ENCODE peak calls at places on chromosomes 4 and X, in seven cellular contexts. One of them, this sample, is unnamed.

GRCh38 chr4:7500404-7500803 is 65.7 kb upstream of the PSAPL1 start:
- DNase-seq in GM19239: no peak
- DNase-seq in NCI-H1092 treated with DMSO at 0.1 percent for 48 hours: no peak
- DNase-seq in pulmonary artery endothelial cell: no peak
- DNase-seq in fibroblast of pulmonary artery: no peak
- DNase-seq in activated CD4-positive, alpha-beta T cell treated with anti-CD3 and anti-CD28 coated beads for 48 hours: no peak
- DNase-seq in NCI-H2081: no peak
- DNase-seq in this sample: no peak

GRCh38 chr4:53100801-53101581 is 238.9 kb downstream of the RASL11B start:
- DNase-seq in GM19239: no peak
- DNase-seq in NCI-H1092 treated with DMSO at 0.1 percent for 48 hours: no peak
- DNase-seq in pulmonary artery endothelial cell: peak; percentile 75
- DNase-seq in fibroblast of pulmonary artery: peak; percentile 80
- DNase-seq in activated CD4-positive, alpha-beta T cell treated with anti-CD3 and anti-CD28 coated beads for 48 hours: no peak
- DNase-seq in NCI-H2081: no peak
- DNase-seq in this sample: no peak

GRCh38 chrX:67693928-67694327 is 150.1 kb downstream of the AR start:
- DNase-seq in GM19239: no peak
- DNase-seq in NCI-H1092 treated with DMSO at 0.1 percent for 48 hours: no peak
- DNase-seq in pulmonary artery endothelial cell: no peak
- DNase-seq in fibroblast of pulmonary artery: peak; percentile 6
- DNase-seq in activated CD4-positive, alpha-beta T cell treated with anti-CD3 and anti-CD28 coated beads for 48 hours: no peak
- DNase-seq in NCI-H2081: no peak
- DNase-seq in this sample: no peak

GRCh38 chr4:40423735-40424134 is 88.6 kb downstream of the CHRNA9 start:
- DNase-seq in GM19239: no peak
- DNase-seq in NCI-H1092 treated with DMSO at 0.1 percent for 48 hours: no peak
- DNase-seq in pulmonary artery endothelial cell: no peak
- DNase-seq in fibroblast of pulmonary artery: peak; percentile 65
- DNase-seq in activated CD4-positive, alpha-beta T cell treated with anti-CD3 and anti-CD28 coated beads for 48 hours: no peak
- DNase-seq in NCI-H2081: no peak
- DNase-seq in this sample: no peak

GRCh38 chrX:80550722-80551121 is 130.5 kb downstream of the TENT5D start:
- DNase-seq in GM19239: no peak
- DNase-seq in NCI-H1092 treated with DMSO at 0.1 percent for 48 hours: no peak
- DNase-seq in pulmonary artery endothelial cell: no peak
- DNase-seq in fibroblast of pulmonary artery: no peak
- DNase-seq in activated CD4-positive, alpha-beta T cell treated with anti-CD3 and anti-CD28 coated beads for 48 hours: no peak
- DNase-seq in NCI-H2081: no peak
- DNase-seq in this sample: no peak

GRCh38 chr4:88792268-88792781 is 94.7 kb upstream of the NAP1L5 start:
- DNase-seq in GM19239: no peak
- DNase-seq in NCI-H1092 treated with DMSO at 0.1 percent for 48 hours: no peak
- DNase-seq in pulmonary artery endothelial cell: no peak
- DNase-seq in fibroblast of pulmonary artery: peak; percentile 89
- DNase-seq in activated CD4-positive, alpha-beta T cell treated with anti-CD3 and anti-CD28 coated beads for 48 hours: no peak
- DNase-seq in NCI-H2081: no peak
- DNase-seq in this sample: no peak

GRCh38 chr4:39635023-39635422 is 3.6 kb downstream of the SMIM14 start:
- DNase-seq in GM19239: no peak
- DNase-seq in NCI-H1092 treated with DMSO at 0.1 percent for 48 hours: no peak
- DNase-seq in pulmonary artery endothelial cell: no peak
- DNase-seq in fibroblast of pulmonary artery: no peak
- DNase-seq in activated CD4-positive, alpha-beta T cell treated with anti-CD3 and anti-CD28 coated beads for 48 hours: no peak
- DNase-seq in NCI-H2081: no peak
- DNase-seq in this sample: no peak

GRCh38 chrX:51837926-51838325 is 55.5 kb upstream of the MAGED1 start:
- DNase-seq in GM19239: no peak
- DNase-seq in NCI-H1092 treated with DMSO at 0.1 percent for 48 hours: peak; percentile 22
- DNase-seq in pulmonary artery endothelial cell: no peak
- DNase-seq in fibroblast of pulmonary artery: peak; percentile 59
- DNase-seq in activated CD4-positive, alpha-beta T cell treated with anti-CD3 and anti-CD28 coated beads for 48 hours: no peak
- DNase-seq in NCI-H2081: no peak
- DNase-seq in this sample: no peak

GRCh38 chr4:140789752-140790151 is 33.6 kb upstream of the TBC1D9 start:
- DNase-seq in GM19239: peak; percentile 10
- DNase-seq in NCI-H1092 treated with DMSO at 0.1 percent for 48 hours: no peak
- DNase-seq in pulmonary artery endothelial cell: no peak
- DNase-seq in fibroblast of pulmonary artery: peak; percentile 57
- DNase-seq in activated CD4-positive, alpha-beta T cell treated with anti-CD3 and anti-CD28 coated beads for 48 hours: no peak
- DNase-seq in NCI-H2081: no peak
- DNase-seq in this sample: no peak

This sample was measured in cerebellar cortex.